ENCODE peak calls at places on chromosomes 13 and 19, in nine cellular contexts. M is CD8-positive, alpha-beta T cell; Z is mammary epithelial cell; J is GM13976; T is GM12865; B is psoas muscle; S is AG10803; C is GM20000; F is omental fat pad. K is an unnamed sample.

GRCh38 chr13:46648166-46648607 is 95.2 kb downstream of the LRCH1 start:
- DNase-seq in T (peak), Z (peak), C (no peak), F (no peak), J (no peak), B (no peak), M (no peak), S (peak), K (no peak)

GRCh38 chr13:28320884-28321574 is 173.9 kb downstream of the FLT1 start:
- DNase-seq in C (no peak), S (no peak), B (no peak), F (no peak), J (no peak), Z (no peak), M (no peak), T (no peak), K (no peak)

GRCh38 chr19:47643281-47643680 is 34.3 kb downstream of the BICRA start:
- DNase-seq in B (peak), J (no peak), S (no peak), T (no peak), C (no peak), Z (no peak), M (no peak), F (no peak), K (no peak)

GRCh38 chr19:970695-971094 is 13.4 kb upstream of the WDR18 start:
- DNase-seq in M (no peak), S (no peak), B (no peak), T (no peak), Z (no peak), C (no peak), J (no peak), F (no peak), K (no peak)

GRCh38 chr13:100044936-100045335 is 44.0 kb upstream of the PCCA start:
- DNase-seq in F (no peak), B (no peak), T (no peak), Z (no peak), C (no peak), M (no peak), J (no peak), S (no peak), K (no peak)

GRCh38 chr13:46778095-46778494 is 18.9 kb downstream of the ESD start:
- DNase-seq in F (no peak), B (no peak), Z (peak), C (no peak), J (no peak), M (no peak), S (no peak), T (no peak), K (no peak)

GRCh38 chr19:35279985-35280821 is 2.1 kb upstream of the HAMP start:
- DNase-seq in F (no peak), S (no peak), J (no peak), T (peak), B (no peak), C (no peak), M (no peak), Z (no peak), K (no peak)

GRCh38 chr19:3690551-3691371 is 9.5 kb downstream of the PIP5K1C start:
- DNase-seq in S (no peak), F (no peak), J (no peak), Z (no peak), M (no peak), B (no peak), C (no peak), T (peak), K (no peak)

GRCh38 chr13:80082396-80083096 is 258.4 kb downstream of the SPRY2 start:
- DNase-seq in C (no peak), F (no peak), T (no peak), S (peak), B (no peak), Z (peak), M (no peak), J (no peak), K (no peak)

GRCh38 chr13:39779337-39780270 is 124.1 kb downstream of the COG6 start:
- DNase-seq in S (peak), F (no peak), Z (no peak), M (peak), B (no peak), J (no peak), C (no peak), T (peak), K (no peak)

GRCh38 chr13:27605610-27606200 is 14.6 kb downstream of the LNX2 start:
- DNase-seq in J (no peak), T (no peak), S (no peak), F (no peak), B (no peak), M (no peak), Z (peak), C (no peak), K (no peak)

GRCh38 chr19:41776700-41777099 is 19.7 kb upstream of the CEACAM3 start:
- DNase-seq in J (no peak), T (no peak), M (no peak), C (no peak), Z (no peak), F (no peak), B (no peak), S (no peak), K (no peak)

GRCh38 chr13:110942248-110942981 is 27.5 kb upstream of the ANKRD10 start:
- DNase-seq in B (no peak), M (no peak), Z (peak), F (no peak), C (no peak), J (no peak), T (peak), S (no peak), K (no peak)

GRCh38 chr19:55676889-55677505 is 2.0 kb downstream of the EPN1 start:
- DNase-seq in M (no peak), S (no peak), F (no peak), B (no peak), J (no peak), T (no peak), Z (no peak), C (no peak), K (no peak)

GRCh38 chr19:13160557-13160956 is 10.3 kb downstream of the IER2 start:
- DNase-seq in M (no peak), C (no peak), T (no peak), F (no peak), Z (peak), B (no peak), S (peak), J (no peak), K (no peak)

GRCh38 chr13:112062047-112062618 is 4.8 kb upstream of the SOX1 start:
- DNase-seq in T (no peak), F (no peak), M (no peak), J (no peak), Z (no peak), S (no peak), C (no peak), B (no peak), K (no peak)

DNA sequence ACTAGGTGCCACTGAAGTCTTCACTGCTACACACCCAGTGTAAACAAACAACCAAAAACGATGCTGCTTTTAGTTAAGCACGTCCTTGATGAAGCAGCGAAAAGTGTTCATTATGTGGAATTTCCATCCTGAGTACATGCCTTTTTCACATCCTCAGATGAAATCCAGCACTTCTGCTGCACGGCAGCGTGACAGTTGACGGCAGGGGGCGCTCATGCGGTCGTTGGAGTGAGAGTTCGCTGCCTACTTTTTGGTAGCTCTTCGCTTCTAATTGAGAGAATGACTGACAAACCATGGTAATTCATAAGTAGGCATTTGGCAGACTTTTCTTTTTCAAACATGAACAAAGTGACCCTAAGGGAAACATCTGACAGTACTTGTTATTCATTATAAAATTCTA is 1124.9 kb downstream of the EFNB2 start:
- DNase-seq in J (peak), F (no peak), B (peak), Z (peak), S (peak), C (no peak), M (peak), T (peak), K (no peak)
- TF ChIP-seq CTCF in J (no peak), F (no peak), B (peak), Z (peak), S (peak), C (peak), M (no peak), T (peak), K (peak)

DNA sequence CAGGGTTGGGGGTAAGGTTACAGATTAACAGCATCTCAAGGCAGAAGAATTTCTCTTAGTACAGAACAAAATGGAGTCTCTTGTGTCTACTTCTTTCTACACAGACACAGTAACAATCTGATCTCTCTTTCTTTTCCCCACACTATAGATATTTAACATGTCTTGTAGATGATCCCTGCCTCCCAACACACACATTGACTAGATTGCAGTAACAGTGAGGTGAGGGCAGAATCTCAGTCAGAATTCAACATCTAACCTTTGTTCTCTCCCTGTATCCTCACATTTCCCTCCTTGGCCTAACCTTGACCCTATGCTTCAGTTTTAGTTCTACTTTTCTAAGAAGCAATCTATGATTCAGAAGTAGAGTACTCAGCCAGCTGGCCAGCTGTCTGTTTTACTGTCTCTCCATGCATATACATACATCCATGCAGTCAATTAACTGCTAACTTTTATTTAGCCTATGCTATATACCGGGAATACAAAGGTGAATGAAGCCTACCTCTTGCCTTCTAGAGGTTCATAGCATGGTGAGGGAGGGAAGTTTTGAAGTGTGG is 18.1 kb downstream of the DNAJC15 start:
- DNase-seq in T (peak), M (no peak), B (no peak), S (no peak), C (no peak), Z (no peak), F (no peak), J (no peak), K (no peak)
- TF ChIP-seq CTCF in T (no peak), M (no peak), B (no peak), S (no peak), C (no peak), Z (no peak), F (no peak), J (no peak), K (no peak)

GRCh38 chr13:59607780-59608233 is 555.9 kb downstream of the DIAPH3 start:
- DNase-seq in B (no peak), M (no peak), J (no peak), C (no peak), F (no peak), T (peak), Z (no peak), S (no peak), K (no peak)

GRCh38 chr13:59607172-59607571 is 556.6 kb downstream of the DIAPH3 start:
- DNase-seq in B (no peak), T (no peak), J (no peak), F (no peak), C (no peak), M (no peak), Z (no peak), S (no peak), K (no peak)

GRCh38 chr13:59603646-59604045 is 560.1 kb downstream of the DIAPH3 start:
- DNase-seq in B (no peak), T (no peak), S (no peak), Z (no peak), C (no peak), M (no peak), J (no peak), F (no peak), K (no peak)

GRCh38 chr13:59601993-59602392 is 561.7 kb downstream of the DIAPH3 start:
- DNase-seq in S (no peak), J (no peak), T (no peak), B (no peak), M (no peak), C (no peak), F (no peak), Z (peak), K (no peak)
- TF ChIP-seq CTCF in S (no peak), J (no peak), T (no peak), B (no peak), M (no peak), C (no peak), F (no peak), Z (no peak), K (no peak)

DNA sequence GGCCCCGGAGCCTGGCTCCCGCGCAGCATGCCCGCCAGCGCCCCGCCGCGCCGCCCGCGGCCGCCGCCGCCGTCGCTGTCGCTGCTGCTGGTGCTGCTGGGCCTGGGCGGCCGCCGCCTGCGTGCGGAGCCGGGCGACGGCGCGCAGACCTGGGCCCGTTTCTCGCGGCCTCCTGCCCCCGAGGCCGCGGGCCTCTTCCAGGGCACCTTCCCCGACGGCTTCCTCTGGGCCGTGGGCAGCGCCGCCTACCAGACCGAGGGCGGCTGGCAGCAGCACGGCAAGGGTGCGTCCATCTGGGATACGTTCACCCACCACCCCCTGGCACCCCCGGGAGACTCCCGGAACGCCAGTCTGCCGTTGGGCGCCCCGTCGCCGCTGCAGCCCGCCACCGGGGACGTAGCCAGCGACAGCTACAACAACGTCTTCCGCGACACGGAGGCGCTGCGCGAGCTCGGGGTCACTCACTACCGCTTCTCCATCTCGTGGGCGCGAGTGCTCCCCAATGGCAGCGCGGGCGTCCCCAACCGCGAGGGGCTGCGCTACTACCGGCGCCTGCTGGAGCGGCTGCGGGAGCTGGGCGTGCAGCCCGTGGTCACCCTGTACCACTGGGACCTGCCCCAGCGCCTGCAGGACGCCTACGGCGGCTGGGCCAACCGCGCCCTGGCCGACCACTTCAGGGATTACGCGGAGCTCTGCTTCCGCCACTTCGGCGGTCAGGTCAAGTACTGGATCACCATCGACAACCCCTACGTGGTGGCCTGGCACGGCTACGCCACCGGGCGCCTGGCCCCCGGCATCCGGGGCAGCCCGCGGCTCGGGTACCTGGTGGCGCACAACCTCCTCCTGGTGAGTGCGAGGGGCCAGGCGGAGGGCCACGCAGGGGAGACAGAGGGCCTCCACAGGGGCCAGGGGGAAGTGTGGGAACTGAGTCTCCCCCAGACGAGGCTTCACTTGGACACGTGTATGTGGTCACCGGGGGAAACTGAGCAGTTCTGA is at the start of gene KL:
- DNase-seq in F (no peak), M (no peak), J (peak), Z (no peak), C (peak), T (peak), B (peak), S (no peak), K (peak)
- TF ChIP-seq CTCF in F (no peak), M (no peak), J (no peak), Z (no peak), C (no peak), T (no peak), B (no peak), S (no peak), K (no peak)

GRCh38 chr19:8908066-8908465 is 75.9 kb downstream of the MBD3L1 start:
- DNase-seq in F (no peak), T (no peak), Z (no peak), J (no peak), M (no peak), S (no peak), C (no peak), B (no peak), K (no peak)

GRCh38 chr19:8915997-8916396 is 83.8 kb downstream of the MBD3L1 start:
- DNase-seq in F (no peak), S (no peak), C (no peak), T (no peak), Z (no peak), M (no peak), B (no peak), J (no peak), K (no peak)

GRCh38 chr19:8905342-8905741 is 73.2 kb downstream of the MBD3L1 start:
- DNase-seq in F (no peak), M (no peak), B (no peak), S (no peak), J (no peak), T (no peak), C (no peak), Z (no peak), K (no peak)

GRCh38 chr19:8910775-8911414 is 78.7 kb downstream of the MBD3L1 start:
- DNase-seq in M (no peak), F (no peak), C (no peak), S (no peak), J (no peak), T (no peak), Z (no peak), B (no peak), K (no peak)
- TF ChIP-seq CTCF in M (no peak), F (no peak), C (no peak), S (no peak), J (no peak), T (no peak), Z (no peak), B (no peak), K (no peak)

GRCh38 chr13:87677043-87677333 is 5.8 kb downstream of the SLITRK5 start:
- DNase-seq in F (no peak), B (no peak), Z (no peak), T (no peak), C (peak), J (peak), S (no peak), M (no peak), K (peak)

GRCh38 chr13:87677334-87678234 is 6.4 kb downstream of the SLITRK5 start:
- DNase-seq in F (no peak), C (peak), B (no peak), T (no peak), S (no peak), J (peak), Z (no peak), M (peak), K (peak)

GRCh38 chr13:87678353-87678752 is 7.2 kb downstream of the SLITRK5 start:
- DNase-seq in J (peak), S (no peak), F (no peak), T (no peak), C (peak), Z (no peak), M (no peak), B (no peak), K (peak)

GRCh38 chr13:87676254-87677042 is 5.3 kb downstream of the SLITRK5 start:
- DNase-seq in Z (no peak), S (no peak), F (no peak), J (peak), C (peak), M (no peak), B (no peak), T (no peak), K (peak)

DNA sequence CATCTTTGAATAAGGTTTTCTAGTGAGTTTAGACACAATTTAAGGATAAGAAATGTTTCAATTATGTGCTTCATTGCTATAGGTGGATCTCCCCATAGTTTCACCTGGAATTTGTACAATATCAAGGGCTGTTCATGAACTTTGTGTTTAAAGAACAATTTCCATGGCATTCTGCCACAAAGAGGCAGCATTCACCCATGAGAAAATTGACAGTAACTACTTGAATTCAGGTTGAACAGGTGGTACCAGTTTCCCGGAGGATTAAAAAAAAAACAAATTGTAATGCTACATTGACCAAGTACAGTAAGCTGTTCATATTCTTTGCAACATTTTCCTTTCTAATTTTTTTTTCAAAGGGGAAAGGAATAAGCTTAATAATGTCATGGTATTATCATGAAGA is 9.1 kb downstream of the SLITRK5 start:
- DNase-seq in T (no peak), Z (no peak), J (no peak), F (no peak), B (no peak), M (no peak), S (no peak), C (no peak), K (no peak)
- TF ChIP-seq CTCF in T (no peak), Z (no peak), J (no peak), F (no peak), B (no peak), M (no peak), S (no peak), C (no peak), K (peak)

DNA sequence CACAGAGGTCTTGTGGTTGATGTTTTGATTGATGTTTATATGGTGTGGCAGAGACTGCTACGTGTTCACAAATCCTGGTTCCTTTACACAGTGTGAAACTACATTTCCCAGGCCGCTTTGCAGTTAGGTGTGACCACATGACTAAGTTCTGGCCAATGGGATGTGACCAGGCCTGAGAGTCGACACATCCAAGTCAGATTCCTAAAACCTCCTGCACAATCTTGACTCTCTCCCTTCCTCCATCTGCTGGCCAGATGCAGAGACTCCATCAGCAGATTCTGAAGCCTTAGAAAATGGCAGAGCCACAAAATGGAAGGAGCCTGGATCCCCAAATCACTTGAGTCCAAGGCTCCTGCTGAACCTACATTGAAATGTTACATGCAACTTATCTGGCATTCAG is 12.6 kb downstream of the CD37 start:
- DNase-seq in C (no peak), M (no peak), Z (peak), S (peak), B (no peak), F (no peak), J (no peak), T (peak), K (no peak)
- TF ChIP-seq CTCF in C (no peak), M (no peak), Z (no peak), S (peak), B (no peak), F (no peak), J (no peak), T (no peak), K (no peak)

DNA sequence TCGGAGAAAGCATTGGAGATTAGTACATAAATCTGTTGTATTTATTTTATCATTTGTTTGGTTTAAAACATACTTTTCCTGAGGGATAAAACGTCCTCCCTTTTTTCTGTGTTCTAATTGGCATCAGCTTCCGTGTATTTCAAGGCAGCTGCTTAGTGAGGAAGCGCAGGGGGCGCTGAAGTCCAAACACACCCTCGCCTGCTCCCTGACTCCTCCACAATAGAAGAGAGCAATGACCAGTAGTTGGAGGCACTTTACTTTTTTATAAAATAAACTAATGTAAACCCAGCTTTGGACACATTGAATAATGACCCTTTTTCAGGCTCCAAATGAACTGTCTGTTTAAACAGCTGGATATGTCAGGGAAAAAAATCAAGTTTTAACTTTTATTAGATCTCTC is 79.9 kb downstream of the RNASEH2B start:
- DNase-seq in Z (no peak), J (no peak), B (peak), F (no peak), M (no peak), C (no peak), S (no peak), T (no peak), K (no peak)
- TF ChIP-seq CTCF in Z (no peak), J (no peak), B (no peak), F (no peak), M (no peak), C (no peak), S (no peak), T (no peak), K (no peak)